ENCODE peak calls at places on chromosomes 5 and 9, in four cellular contexts. L, Y, B and C are unnamed samples.

GRCh38 chr9:137759649-137760321 is 117.8 kb upstream of the CACNA1B start:
- DNase-seq in L (peak; percentile 53), B (no peak), Y (no peak), C (no peak)

GRCh38 chr5:84360056-84360455 is 24.6 kb downstream of the EDIL3 start:
- DNase-seq in B (no peak), Y (no peak), L (no peak), C (no peak)

GRCh38 chr9:126690431-126691051 is 76.8 kb downstream of the LMX1B start:
- DNase-seq in Y (peak; percentile 59), L (peak; percentile 84), B (no peak), C (peak; percentile 41)

GRCh38 chr9:18438300-18438925 is 35.5 kb upstream of the ADAMTSL1 start:
- DNase-seq in Y (peak; percentile 38), L (peak; percentile 81), B (no peak), C (no peak)

GRCh38 chr9:95635986-95636600 is 119.3 kb upstream of the PTCH1 start:
- DNase-seq in B (no peak), L (no peak), Y (no peak), C (no peak)

GRCh38 chr9:126578029-126578428 is 35.7 kb upstream of the LMX1B start:
- DNase-seq in Y (no peak), B (no peak), L (no peak), C (no peak)

GRCh38 chr5:66307647-66308257 is 163.7 kb downstream of the SREK1 start:
- DNase-seq in L (peak; percentile 84), B (peak; percentile 61), Y (no peak), C (no peak)

GRCh38 chr5:95808013-95808685 is 14.4 kb downstream of the GLRX start:
- DNase-seq in L (no peak), B (no peak), Y (no peak), C (no peak)

GRCh38 chr5:147479431-147479830 is 30.4 kb downstream of the DPYSL3 start:
- DNase-seq in B (peak; percentile 39), L (no peak), Y (no peak), C (no peak)

GRCh38 chr9:133687856-133688761 is 50.0 kb downstream of the SARDH start:
- DNase-seq in Y (peak; percentile 10), L (no peak), B (no peak), C (no peak)

GRCh38 chr9:114382951-114383865 is 4.6 kb downstream of the AKNA start:
- DNase-seq in B (no peak), Y (no peak), L (peak; percentile 83), C (no peak)

GRCh38 chr9:129451089-129451656 is 169.7 kb downstream of the C9orf50 start:
- DNase-seq in B (no peak), Y (no peak), L (no peak), C (no peak)

GRCh38 chr5:142874537-142874936 is 104.4 kb downstream of the ARHGAP26 start:
- DNase-seq in L (no peak), B (no peak), Y (peak; percentile 74), C (peak; percentile 89)

GRCh38 chr5:10564838-10565784 is 1.2 kb downstream of the ANKRD33B start:
- DNase-seq in B (no peak), L (peak; percentile 62), Y (peak; percentile 44), C (no peak)

GRCh38 chr9:1008256-1008655 is 31.8 kb downstream of the DMRT3 start:
- DNase-seq in L (no peak), B (no peak), Y (no peak), C (no peak)

GRCh38 chr5:153896701-153897100 is 142.0 kb downstream of the FAM114A2 start:
- DNase-seq in L (no peak), Y (no peak), B (peak; percentile 39), C (no peak)

GRCh38 chr5:33925278-33925677 is 10.9 kb upstream of the RXFP3 start:
- DNase-seq in Y (no peak), B (no peak), L (no peak), C (no peak)

GRCh38 chr5:155460501-155460931 is 447.0 kb downstream of the KIF4B start:
- DNase-seq in Y (no peak), L (no peak), B (no peak), C (no peak)

GRCh38 chr5:159416438-159416837 is 86.2 kb upstream of the IL12B start:
- DNase-seq in B (no peak), Y (no peak), L (no peak), C (no peak)

GRCh38 chr5:33608476-33609026 is 167.8 kb downstream of the TARS1 start:
- DNase-seq in Y (no peak), B (no peak), L (peak; percentile 42), C (no peak)

GRCh38 chr5:142784405-142784955 is 14.3 kb downstream of the ARHGAP26 start:
- DNase-seq in B (no peak), Y (no peak), L (no peak), C (no peak)

GRCh38 chr9:134811079-134811672 is 69.4 kb upstream of the FCN2 start:
- DNase-seq in B (no peak), Y (no peak), L (no peak), C (no peak)

GRCh38 chr5:110414360-110414759 is 312.1 kb downstream of the TMEM232 start:
- DNase-seq in L (peak; percentile 54), Y (no peak), B (no peak), C (no peak)
- TF ChIP-seq CTCF in L (peak; percentile 61), Y (peak; percentile 51), B (peak; percentile 23), C (no peak)

GRCh38 chr9:31542384-31543055 is 841.9 kb upstream of the ACO1 start:
- DNase-seq in Y (no peak), B (no peak), L (peak; percentile 61), C (no peak)
- TF ChIP-seq CTCF in Y (peak; percentile 44), B (no peak), L (peak; percentile 45), C (no peak)

GRCh38 chr5:134555889-134556311 is 30.4 kb downstream of the JADE2 start:
- DNase-seq in L (peak; percentile 75), B (no peak), Y (peak; percentile 42), C (peak; percentile 40)

GRCh38 chr5:134553816-134554215 is 28.3 kb downstream of the JADE2 start:
- DNase-seq in Y (no peak), L (no peak), B (no peak), C (no peak)

GRCh38 chr5:134552301-134552700 is 26.8 kb downstream of the JADE2 start:
- DNase-seq in L (no peak), B (no peak), Y (peak; percentile 86), C (peak; percentile 50)

GRCh38 chr5:134555223-134555790 is 29.8 kb downstream of the JADE2 start:
- DNase-seq in Y (no peak), B (no peak), L (no peak), C (no peak)

DNA sequence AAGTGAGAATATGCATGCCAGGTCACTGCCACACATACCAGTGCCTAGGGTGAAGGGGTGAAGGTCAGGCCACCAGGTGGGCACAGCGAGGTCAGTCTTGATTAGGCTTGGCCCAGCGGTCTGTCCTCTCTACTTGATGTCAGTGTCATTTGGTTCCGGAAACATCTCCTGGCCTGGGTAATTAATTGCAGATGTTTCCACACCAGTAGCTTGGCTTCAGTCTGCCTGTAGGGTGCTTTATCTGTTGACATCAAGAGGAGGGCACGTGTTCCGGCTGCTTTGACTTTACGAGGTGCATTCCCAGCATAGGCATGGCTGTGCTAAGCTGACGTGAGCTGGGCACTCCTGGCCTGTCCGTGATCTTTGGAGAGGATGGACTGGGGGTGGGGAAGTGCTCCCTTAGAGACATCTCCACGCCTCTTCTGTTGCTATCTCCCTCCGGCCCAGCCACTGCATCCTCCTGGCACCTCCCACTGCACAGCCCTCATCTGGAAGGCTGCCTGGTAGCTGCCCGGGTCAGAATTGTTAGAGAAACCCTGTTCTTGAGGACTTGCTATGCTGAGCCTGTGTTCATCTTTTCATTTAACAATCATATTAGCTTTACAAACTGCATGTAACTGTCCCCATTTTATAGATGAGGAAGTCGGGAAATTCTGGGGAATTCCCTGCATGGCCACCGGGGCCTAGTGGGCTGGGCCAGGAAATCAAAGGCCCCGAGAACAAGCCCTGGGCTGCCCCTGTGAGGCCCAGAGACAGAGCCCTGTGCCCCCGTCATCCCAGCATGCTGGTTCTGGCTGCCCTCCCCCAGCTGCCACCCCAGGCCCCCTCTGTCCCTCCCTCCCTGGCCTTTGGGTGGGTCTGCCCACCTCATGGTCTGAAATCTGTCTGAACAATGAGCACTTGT is 29.1 kb downstream of the JADE2 start:
- DNase-seq in Y (peak; percentile 73), B (peak; percentile 95), L (peak; percentile 33), C (peak; percentile 36)
- TF ChIP-seq CTCF in Y (peak; percentile 20), B (no peak), L (no peak), C (no peak)

GRCh38 chr5:169512385-169512784 is 71.2 kb upstream of the SPDL1 start:
- DNase-seq in B (no peak), L (no peak), Y (no peak), C (no peak)

GRCh38 chr5:169507051-169507450 is 76.5 kb upstream of the SPDL1 start:
- DNase-seq in L (no peak), B (no peak), Y (no peak), C (no peak)

DNA sequence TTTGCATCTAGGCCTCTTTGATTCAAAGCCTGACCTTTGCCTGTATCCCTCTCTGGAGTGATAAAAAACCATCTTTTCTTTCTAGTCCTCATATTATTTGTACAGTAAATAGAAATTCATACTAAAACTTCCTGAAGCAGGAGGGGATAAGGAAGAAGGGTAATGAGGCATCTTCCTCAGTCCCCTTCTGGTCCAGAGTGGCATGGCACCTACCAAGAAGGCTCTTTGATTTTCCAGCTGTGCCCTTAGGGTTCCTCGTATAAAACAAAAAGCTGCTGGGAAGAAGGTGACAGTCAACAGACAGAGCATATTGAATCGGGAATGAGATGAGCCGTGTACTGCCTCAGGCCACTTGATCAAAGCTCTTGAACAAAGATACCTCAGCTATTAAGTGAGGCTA is 71.9 kb upstream of the SPDL1 start:
- DNase-seq in L (peak; percentile 30), B (no peak), Y (no peak), C (no peak)
- TF ChIP-seq CTCF in L (peak; percentile 32), B (no peak), Y (no peak), C (no peak)

GRCh38 chr5:77638763-77639451 is 394 bp upstream of the OTP start:
- DNase-seq in Y (no peak), L (peak; percentile 96), B (no peak), C (no peak)

GRCh38 chr5:77641963-77642589 is 3.6 kb upstream of the OTP start:
- DNase-seq in B (no peak), L (peak; percentile 24), Y (no peak), C (no peak)

GRCh38 chr5:77639624-77640023 is 1.1 kb upstream of the OTP start:
- DNase-seq in Y (no peak), B (no peak), L (no peak), C (no peak)

GRCh38 chr5:77641397-77641943 is 3.0 kb upstream of the OTP start:
- DNase-seq in L (peak; percentile 79), Y (no peak), B (no peak), C (no peak)

DNA sequence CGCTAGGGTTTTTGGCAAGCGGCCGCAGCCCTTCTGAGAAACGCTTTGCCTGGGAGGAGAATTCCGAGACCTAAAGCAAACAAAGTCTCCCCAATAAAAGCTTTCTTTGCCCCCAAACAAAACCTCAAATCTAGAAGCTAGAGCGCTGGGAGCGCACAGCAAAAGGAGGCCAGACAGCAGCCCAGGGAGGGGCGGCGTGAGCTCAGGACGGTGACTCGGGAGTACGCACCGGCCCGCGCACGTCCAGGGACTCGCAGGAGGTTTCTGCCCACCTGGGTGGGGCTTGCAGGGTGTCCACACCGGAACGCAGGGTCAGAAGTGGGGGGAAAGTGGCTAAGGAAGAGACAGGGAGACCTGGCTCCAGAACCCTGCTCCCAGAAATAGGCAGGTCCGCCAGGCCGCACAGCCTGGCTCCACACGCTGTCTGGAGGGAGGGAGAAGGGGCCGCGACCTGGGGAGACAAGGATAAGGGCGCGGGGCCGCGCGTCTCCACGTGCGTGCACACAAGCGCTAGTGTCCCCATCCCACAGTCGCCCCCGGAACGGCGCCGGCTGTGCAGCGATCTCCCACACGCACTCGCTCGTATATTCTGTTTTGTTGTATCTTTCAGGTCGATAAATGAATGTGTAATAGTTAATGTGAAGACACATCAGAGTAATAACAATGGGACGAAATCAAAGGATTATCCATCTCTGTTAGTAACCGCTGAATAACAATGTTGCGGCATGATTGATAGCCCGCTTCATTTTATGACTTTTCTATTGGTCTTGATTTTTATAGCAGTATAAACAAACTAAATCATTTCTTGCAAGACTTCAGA is 2.3 kb upstream of the OTP start:
- DNase-seq in Y (no peak), B (no peak), L (peak; percentile 51), C (no peak)
- TF ChIP-seq CTCF in Y (no peak), B (no peak), L (no peak), C (no peak)